ENCODE peak calls at places on chromosomes 2 and 18, in eight cellular contexts. Q is A549, M is choroid plexus epithelial cell, A is fibroblast of lung, G is fibroblast of pulmonary artery, B is HFF-Myc, L is GM06990, D is prostate gland. R is an unnamed sample.

GRCh38 chr2:102505290-102505689 is 32.3 kb downstream of the SLC9A4 start:
- DNase-seq in A (no peak), M (no peak), Q (no peak), D (peak), G (no peak), B (no peak), L (no peak), R (no peak)

GRCh38 chr18:50038448-50038847 is 156.5 kb downstream of the MYO5B start:
- DNase-seq in A (no peak), D (no peak), G (peak), L (no peak), M (peak), Q (no peak), B (peak), R (no peak)

GRCh38 chr2:73448856-73449255 is 63.2 kb downstream of the ALMS1 start:
- DNase-seq in Q (no peak), L (no peak), M (no peak), A (no peak), B (no peak), G (no peak), D (no peak), R (no peak)

GRCh38 chr2:216651370-216651881 is 18.2 kb downstream of the IGFBP2 start:
- DNase-seq in B (peak), D (no peak), A (peak), G (peak), L (no peak), Q (no peak), M (peak), R (peak)

GRCh38 chr2:205775091-205775876 is 93.0 kb downstream of the NRP2 start:
- DNase-seq in A (peak), D (peak), M (no peak), B (no peak), G (peak), L (no peak), Q (no peak), R (peak)

GRCh38 chr18:1657888-1658287 is 753.2 kb downstream of the ADCYAP1 start:
- DNase-seq in Q (no peak), M (no peak), D (no peak), G (no peak), B (no peak), L (no peak), A (no peak), R (no peak)

GRCh38 chr2:230761704-230762103 is 49.1 kb downstream of the CAB39 start:
- DNase-seq in Q (no peak), G (no peak), L (no peak), A (no peak), D (no peak), B (no peak), M (no peak), R (no peak)

GRCh38 chr2:118923371-118923770 is 18.6 kb upstream of the MARCO start:
- DNase-seq in Q (no peak), M (no peak), A (no peak), B (no peak), L (no peak), G (no peak), D (no peak), R (no peak)

GRCh38 chr2:219569041-219569440 is 2.3 kb downstream of the OBSL1 start:
- DNase-seq in G (no peak), L (no peak), D (no peak), M (no peak), B (no peak), Q (no peak), A (no peak), R (no peak)

GRCh38 chr2:152729844-152730243 is 11.4 kb downstream of the ARL6IP6 start:
- DNase-seq in B (no peak), L (no peak), G (no peak), M (no peak), Q (no peak), A (no peak), D (no peak), R (no peak)

GRCh38 chr18:63979409-63979908 is 9.6 kb downstream of the SERPINB8 start:
- DNase-seq in M (peak), D (peak), Q (peak), B (peak), G (peak), A (peak), L (peak), R (peak)

GRCh38 chr2:3672861-3673670 is 15.1 kb downstream of the ALLC start:
- DNase-seq in A (no peak), B (no peak), Q (no peak), L (no peak), D (no peak), G (no peak), M (no peak), R (no peak)

GRCh38 chr2:64625352-64626145 is 28.2 kb downstream of the SERTAD2 start:
- DNase-seq in M (no peak), A (no peak), G (no peak), D (no peak), Q (no peak), B (no peak), L (no peak), R (no peak)

GRCh38 chr2:113692698-113693428 is 63.6 kb downstream of the SLC35F5 start:
- DNase-seq in M (no peak), D (no peak), A (no peak), G (no peak), Q (no peak), L (peak), B (no peak), R (no peak)

GRCh38 chr18:53941601-53942335 is 282.7 kb downstream of the MBD2 start:
- DNase-seq in M (no peak), Q (peak), L (no peak), A (peak), B (peak), D (no peak), G (peak), R (no peak)

GRCh38 chr2:23681356-23682140 is 245.4 kb downstream of the ATAD2B start:
- DNase-seq in A (no peak), D (no peak), L (no peak), Q (no peak), M (no peak), G (no peak), B (no peak), R (no peak)

GRCh38 chr2:23925702-23926288 is 1.1 kb downstream of the ATAD2B start:
- DNase-seq in G (peak), M (peak), D (peak), B (no peak), A (peak), L (no peak), Q (peak), R (peak)

GRCh38 chr2:36539631-36540030 is 58.3 kb downstream of the FEZ2 start:
- DNase-seq in M (no peak), B (no peak), D (no peak), L (no peak), Q (no peak), G (peak), A (peak), R (no peak)

GRCh38 chr2:63661076-63661475 is 72.3 kb downstream of the MDH1 start:
- DNase-seq in L (no peak), Q (no peak), M (peak), A (peak), D (no peak), G (peak), B (peak), R (peak)

GRCh38 chr2:24828641-24829040 is 35.4 kb downstream of the CENPO start:
- DNase-seq in B (no peak), A (no peak), M (no peak), G (no peak), L (no peak), D (no peak), Q (no peak), R (no peak)

GRCh38 chr18:80232030-80232429 is 15.3 kb downstream of the PARD6G start:
- DNase-seq in B (no peak), L (no peak), G (no peak), D (no peak), M (no peak), Q (no peak), A (no peak), R (no peak)

GRCh38 chr18:63147973-63148372 is 171.6 kb downstream of the BCL2 start:
- DNase-seq in D (no peak), Q (no peak), L (no peak), M (no peak), G (no peak), A (no peak), B (no peak), R (no peak)

GRCh38 chr18:9403795-9404564 is 69.4 kb downstream of the TWSG1 start:
- DNase-seq in D (no peak), B (no peak), L (no peak), A (no peak), Q (no peak), G (no peak), M (no peak), R (peak)

GRCh38 chr18:35117951-35118411 is 76.8 kb downstream of the MAPRE2 start:
- DNase-seq in D (no peak), Q (no peak), L (no peak), B (no peak), G (peak), M (peak), A (peak), R (peak)

GRCh38 chr2:217837001-217837491 is 165.7 kb downstream of the TNS1 start:
- DNase-seq in L (no peak), Q (peak), M (no peak), G (peak), B (no peak), A (peak), D (peak), R (peak)
- TF ChIP-seq CTCF in L (peak), Q (no peak), M (peak), G (peak), B (peak), A (peak), D (no peak), R (peak)

GRCh38 chr2:33256162-33256755 is 220.2 kb upstream of the RASGRP3 start:
- DNase-seq in M (no peak), L (no peak), B (no peak), D (no peak), Q (no peak), A (no peak), G (no peak), R (no peak)

GRCh38 chr2:33247325-33247724 is 229.1 kb upstream of the RASGRP3 start:
- DNase-seq in D (no peak), Q (no peak), A (no peak), L (no peak), G (peak), M (peak), B (no peak), R (peak)

GRCh38 chr2:33246432-33246831 is 230.0 kb upstream of the RASGRP3 start:
- DNase-seq in Q (no peak), A (no peak), L (no peak), M (no peak), D (no peak), G (no peak), B (no peak), R (no peak)

DNA sequence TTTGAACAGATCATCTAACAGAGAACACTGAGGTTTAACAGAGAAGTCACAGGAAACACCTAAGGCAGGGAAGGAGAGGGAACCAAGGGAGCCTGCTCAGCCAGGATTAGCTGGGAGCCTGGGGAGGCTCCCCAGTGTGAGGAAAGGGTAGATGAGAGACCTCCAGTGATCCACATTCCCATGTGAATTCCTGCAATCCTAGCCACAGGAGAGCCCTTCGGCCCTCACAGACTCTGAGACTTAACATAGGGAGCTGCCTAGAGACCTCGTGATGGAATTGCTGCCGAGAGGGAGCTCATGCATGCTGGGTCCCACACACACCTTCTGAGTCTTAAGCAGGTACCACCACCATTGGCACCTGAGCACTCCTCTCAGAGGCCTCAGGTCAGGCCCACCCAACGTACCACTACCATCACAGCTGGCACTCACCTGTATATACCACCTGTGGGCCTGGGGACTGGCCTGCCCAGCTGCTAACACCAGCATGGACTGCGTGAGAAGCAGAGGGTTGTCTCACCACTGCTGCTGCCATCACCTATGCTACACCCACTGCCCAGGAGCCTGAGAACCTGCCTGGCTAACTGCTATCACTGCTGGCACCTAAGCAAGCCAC is 225.9 kb upstream of the RASGRP3 start:
- DNase-seq in D (no peak), L (no peak), B (no peak), M (no peak), A (no peak), G (no peak), Q (no peak), R (no peak)
- H3K4me3 ChIP-seq in D (no peak), L (no peak), B (no peak), M (no peak), A (no peak), G (no peak), Q (no peak), R (no peak)

DNA sequence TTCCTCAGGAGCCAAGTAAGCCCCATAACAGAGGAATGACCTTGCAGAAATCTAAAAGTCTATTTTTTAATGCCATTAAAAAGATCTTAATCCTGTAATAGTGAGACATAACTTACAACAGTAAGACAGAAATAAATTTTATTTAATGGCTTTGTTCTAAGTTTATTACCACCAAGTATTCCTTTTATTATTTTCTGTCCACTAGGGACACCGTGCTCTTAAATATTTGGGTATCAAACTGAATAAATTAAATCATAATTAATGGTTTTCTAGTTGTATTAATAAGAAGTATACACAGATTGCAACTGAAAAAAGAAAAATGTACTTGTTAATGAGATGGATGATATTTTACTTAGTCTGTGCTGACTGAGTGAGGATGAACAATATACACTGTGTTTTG is 3.1 kb upstream of the B4GALT6 start:
- DNase-seq in D (no peak), A (no peak), G (no peak), L (no peak), M (peak), B (no peak), Q (no peak), R (no peak)
- TF ChIP-seq CTCF in D (no peak), A (no peak), G (peak), L (no peak), M (peak), B (no peak), Q (no peak), R (peak)

GRCh38 chr2:9739508-9739907 is 103.8 kb upstream of the TAF1B start:
- DNase-seq in L (peak), A (no peak), D (no peak), Q (no peak), M (no peak), G (peak), B (no peak), R (no peak)
- H3K4me3 ChIP-seq in L (no peak), A (no peak), D (peak), Q (no peak), M (peak), G (no peak), B (no peak), R (peak)

GRCh38 chr2:45299361-45299760 is 290.1 kb upstream of the SIX2 start:
- DNase-seq in Q (no peak), G (no peak), M (no peak), D (no peak), A (no peak), L (no peak), B (no peak), R (no peak)

GRCh38 chr2:45301307-45302010 is 292.2 kb upstream of the SIX2 start:
- DNase-seq in Q (no peak), M (no peak), L (no peak), B (no peak), A (no peak), D (peak), G (no peak), R (no peak)

GRCh38 chr2:45300026-45300750 is 290.9 kb upstream of the SIX2 start:
- DNase-seq in M (peak), A (no peak), B (no peak), Q (no peak), D (no peak), L (no peak), G (no peak), R (no peak)

GRCh38 chr2:45303417-45304202 is 294.4 kb upstream of the SIX2 start:
- DNase-seq in A (no peak), G (no peak), M (no peak), B (no peak), L (no peak), D (no peak), Q (no peak), R (no peak)

GRCh38 chr2:45302011-45302325 is 292.7 kb upstream of the SIX2 start:
- DNase-seq in Q (no peak), G (no peak), L (no peak), D (no peak), B (no peak), A (no peak), M (no peak), R (no peak)
- TF ChIP-seq CTCF in Q (no peak), G (no peak), L (no peak), D (no peak), B (no peak), A (no peak), M (no peak), R (no peak)

DNA sequence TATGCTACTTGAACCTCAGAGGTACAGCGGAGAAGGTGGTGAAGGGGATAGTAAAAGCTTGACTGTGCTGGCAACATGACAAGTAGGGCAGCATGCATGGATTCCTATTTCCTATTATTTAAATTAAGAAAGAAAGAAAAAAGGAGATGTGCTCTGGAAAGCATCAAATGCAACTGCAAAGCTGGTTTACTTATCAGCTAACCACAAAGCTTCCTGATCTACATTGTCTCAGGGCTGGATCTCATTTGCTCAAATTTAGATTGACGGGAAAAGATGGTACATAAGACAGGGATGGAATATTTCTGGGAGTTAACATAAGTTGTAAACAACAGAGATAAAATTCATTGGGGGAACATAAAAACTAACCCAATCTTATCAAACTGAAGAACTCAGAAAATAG is 178.1 kb downstream of the RIT2 start:
- DNase-seq in D (no peak), B (no peak), G (peak), M (no peak), A (no peak), L (no peak), Q (no peak), R (peak)
- H3K4me3 ChIP-seq in D (no peak), B (no peak), G (no peak), M (no peak), A (no peak), L (no peak), Q (no peak), R (no peak)

DNA sequence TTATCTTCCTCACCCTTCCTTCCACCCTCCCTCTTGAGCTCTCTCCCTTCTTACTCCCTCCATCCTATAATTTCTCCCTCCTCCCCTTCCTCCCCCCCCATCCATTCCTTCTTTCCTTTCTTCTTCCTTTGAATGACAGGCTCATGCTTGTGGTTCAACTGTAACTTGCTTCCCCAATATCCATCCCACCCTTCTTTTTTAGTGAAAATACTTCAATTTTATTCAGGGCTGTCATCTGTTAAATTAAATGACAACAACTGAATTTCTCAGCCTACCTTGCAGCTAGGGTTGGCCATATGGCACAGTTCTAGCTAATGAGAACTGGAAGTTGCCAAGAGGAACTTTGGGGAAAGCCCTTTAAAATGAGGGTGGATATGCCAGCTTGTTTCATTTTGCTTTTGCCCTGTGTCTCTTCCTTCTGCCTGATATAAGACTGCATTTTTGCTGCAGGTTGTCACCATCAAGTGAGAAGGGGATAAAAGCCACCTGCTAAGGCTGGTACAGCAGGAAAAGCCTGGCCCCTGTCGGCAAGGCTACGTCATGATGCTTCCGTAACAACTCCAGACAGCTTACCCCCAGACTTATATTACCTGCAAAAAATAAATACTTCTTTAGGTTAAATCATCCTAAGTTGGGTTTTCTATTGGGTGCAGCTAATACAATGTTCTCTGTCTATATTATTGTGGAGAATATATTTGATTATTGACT is 121.8 kb downstream of the NXPH2 start:
- DNase-seq in D (no peak), G (no peak), B (no peak), L (no peak), Q (no peak), M (no peak), A (no peak), R (no peak)
- TF ChIP-seq CTCF in D (no peak), G (no peak), B (no peak), L (no peak), Q (no peak), M (no peak), A (no peak), R (no peak)

GRCh38 chr2:19717446-19717845 is 184.3 kb downstream of the TTC32 start:
- DNase-seq in M (no peak), B (no peak), D (no peak), Q (no peak), A (no peak), L (no peak), G (no peak), R (no peak)
- H3K4me3 ChIP-seq in M (no peak), B (no peak), D (no peak), Q (no peak), A (no peak), L (no peak), G (no peak), R (no peak)

R was measured in fibroblast of villous mesenchyme.